ENCODE peak calls at places on chromosomes 11 and 22, in nine cellular contexts. I, M, S, O, Y, C, G, L and V are unnamed samples.

GRCh38 chr11:73285721-73286120 is 13.6 kb downstream of the P2RY6 start:
- DNase-seq in I (no peak), M (no peak), S (no peak), O (no peak), Y (no peak), C (no peak), G (no peak), L (no peak), V (no peak)

GRCh38 chr11:6925636-6926207 is 504 bp upstream of the ZNF215 start:
- DNase-seq in I (no peak), M (peak), S (peak), O (no peak), Y (no peak), C (no peak), G (peak), L (no peak), V (peak)

GRCh38 chr22:44587004-44587793 is 89.2 kb upstream of the RTL6 start:
- DNase-seq in I (no peak), M (no peak), S (no peak), O (peak), Y (peak), C (peak), G (peak), L (no peak), V (no peak)

GRCh38 chr11:94193288-94193687 is 64.6 kb downstream of the PANX1 start:
- DNase-seq in I (no peak), M (no peak), S (no peak), O (no peak), Y (peak), C (no peak), G (peak), L (no peak), V (peak)

GRCh38 chr11:97107604-97108003 is 717.8 kb downstream of the JRKL start:
- DNase-seq in I (no peak), M (no peak), S (no peak), O (no peak), Y (no peak), C (no peak), G (no peak), L (no peak), V (no peak)

GRCh38 chr22:49966716-49967332 is 6.3 kb downstream of the PIM3 start:
- DNase-seq in I (peak), M (no peak), S (peak), O (peak), Y (no peak), C (peak), G (no peak), L (peak), V (no peak)

GRCh38 chr22:24938741-24939341 is 7.7 kb downstream of the LHFPL7 start:
- DNase-seq in I (peak), M (peak), S (peak), O (no peak), Y (peak), C (no peak), G (peak), L (no peak), V (peak)

GRCh38 chr22:34004058-34004457 is 83.8 kb upstream of the LARGE1 start:
- DNase-seq in I (no peak), M (no peak), S (no peak), O (no peak), Y (no peak), C (no peak), G (no peak), L (no peak), V (no peak)

GRCh38 chr11:14969922-14970323 is 2.2 kb downstream of the CALCA start:
- DNase-seq in I (no peak), M (peak), S (peak), O (no peak), Y (no peak), C (no peak), G (no peak), L (no peak), V (peak)

GRCh38 chr11:72014761-72015320 is 16.1 kb downstream of the IL18BP start:
- DNase-seq in I (no peak), M (no peak), S (no peak), O (peak), Y (no peak), C (no peak), G (no peak), L (no peak), V (no peak)

GRCh38 chr22:30497466-30498150 is 7.9 kb downstream of the SEC14L4 start:
- DNase-seq in I (no peak), M (no peak), S (no peak), O (no peak), Y (no peak), C (no peak), G (no peak), L (no peak), V (no peak)

GRCh38 chr22:48853627-48854240 is 973.9 kb downstream of the BRD1 start:
- DNase-seq in I (peak), M (no peak), S (no peak), O (no peak), Y (no peak), C (no peak), G (no peak), L (no peak), V (no peak)

GRCh38 chr11:45209904-45210699 is 63.7 kb downstream of the PRDM11 start:
- DNase-seq in I (peak), M (peak), S (peak), O (no peak), Y (peak), C (peak), G (peak), L (peak), V (no peak)

GRCh38 chr22:48486163-48486957 is 1341.3 kb downstream of the BRD1 start:
- DNase-seq in I (peak), M (no peak), S (no peak), O (peak), Y (no peak), C (no peak), G (no peak), L (no peak), V (no peak)

GRCh38 chr22:48717076-48717810 is 1110.4 kb downstream of the BRD1 start:
- DNase-seq in I (no peak), M (no peak), S (no peak), O (no peak), Y (no peak), C (no peak), G (no peak), L (no peak), V (no peak)

GRCh38 chr11:126127284-126127845 is 64.7 kb upstream of the CDON start:
- DNase-seq in I (no peak), M (no peak), S (no peak), O (no peak), Y (no peak), C (no peak), G (no peak), L (no peak), V (no peak)

GRCh38 chr22:30425616-30426394 is at the start of gene MTFP1:
- DNase-seq in I (peak), M (peak), S (peak), O (peak), Y (no peak), C (peak), G (peak), L (peak), V (peak)

GRCh38 chr11:83006877-83007330 is 64.8 kb downstream of the RAB30 start:
- DNase-seq in I (no peak), M (no peak), S (no peak), O (no peak), Y (no peak), C (no peak), G (no peak), L (no peak), V (no peak)

GRCh38 chr11:22703040-22703439 is 36.6 kb downstream of the GAS2 start:
- DNase-seq in I (no peak), M (peak), S (no peak), O (no peak), Y (peak), C (no peak), G (peak), L (no peak), V (no peak)

GRCh38 chr11:74086242-74086884 is 77.5 kb upstream of the UCP3 start:
- DNase-seq in I (no peak), M (no peak), S (no peak), O (no peak), Y (no peak), C (no peak), G (no peak), L (no peak), V (no peak)

GRCh38 chr11:18578975-18579598 is 9.4 kb downstream of the UEVLD start:
- DNase-seq in I (peak), M (peak), S (no peak), O (no peak), Y (no peak), C (no peak), G (no peak), L (no peak), V (no peak)

GRCh38 chr11:75792997-75793800 is 21.8 kb upstream of the UVRAG start:
- DNase-seq in I (no peak), M (no peak), S (no peak), O (no peak), Y (no peak), C (no peak), G (no peak), L (no peak), V (no peak)

GRCh38 chr22:50282361-50283144 is 12.4 kb upstream of the MAPK11 start:
- DNase-seq in I (peak), M (no peak), S (no peak), O (no peak), Y (peak), C (peak), G (peak), L (no peak), V (peak)

GRCh38 chr11:46363455-46363920 is 16.2 kb downstream of the DGKZ start:
- DNase-seq in I (no peak), M (no peak), S (no peak), O (no peak), Y (no peak), C (no peak), G (peak), L (no peak), V (peak)
- TF ChIP-seq CTCF in I (no peak), M (no peak), S (no peak), O (no peak), Y (no peak), C (peak), G (peak), L (no peak), V (no peak)

GRCh38 chr11:36044636-36045035 is 100.8 kb downstream of the LDLRAD3 start:
- DNase-seq in I (no peak), M (no peak), S (no peak), O (no peak), Y (no peak), C (no peak), G (no peak), L (no peak), V (no peak)

GRCh38 chr11:36037031-36037430 is 93.2 kb downstream of the LDLRAD3 start:
- DNase-seq in I (no peak), M (no peak), S (no peak), O (no peak), Y (no peak), C (no peak), G (peak), L (peak), V (peak)

DNA sequence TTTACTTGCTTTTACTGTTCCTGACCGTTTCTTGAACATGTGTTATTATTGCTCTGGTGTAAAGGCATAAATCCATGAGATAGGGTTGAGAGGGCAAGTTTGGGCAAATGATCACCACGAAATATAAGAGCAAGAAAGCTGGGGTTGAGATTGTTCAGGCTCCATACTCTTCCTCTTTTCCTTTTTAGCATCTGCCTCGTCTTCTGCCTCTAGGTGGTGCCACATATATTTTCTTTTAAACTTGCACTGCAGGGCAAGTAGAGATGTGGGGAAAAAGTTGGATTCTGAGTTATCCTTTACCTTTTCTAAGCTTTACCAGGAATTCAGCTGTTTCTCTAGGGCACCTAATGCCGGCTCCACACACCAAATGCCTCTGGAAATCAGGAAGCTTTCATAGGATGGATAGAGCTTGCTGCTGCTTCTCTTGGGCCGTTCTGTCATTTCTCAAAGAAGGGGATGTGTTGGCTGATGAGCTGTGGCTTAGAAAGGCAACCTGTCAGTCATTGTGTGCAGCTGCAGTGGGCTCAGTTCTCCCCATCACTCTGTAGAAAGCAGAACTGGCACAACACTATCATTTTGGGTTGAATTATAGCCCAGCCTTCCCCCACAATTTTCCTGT is 98.2 kb downstream of the LDLRAD3 start:
- DNase-seq in I (no peak), M (peak), S (no peak), O (no peak), Y (no peak), C (no peak), G (peak), L (no peak), V (peak)
- TF ChIP-seq CTCF in I (no peak), M (peak), S (peak), O (no peak), Y (peak), C (peak), G (peak), L (no peak), V (peak)

GRCh38 chr11:67286621-67287333 is 2.3 kb upstream of the ANKRD13D start:
- DNase-seq in I (no peak), M (peak), S (no peak), O (no peak), Y (no peak), C (peak), G (no peak), L (peak), V (no peak)
- TF ChIP-seq CTCF in I (no peak), M (peak), S (no peak), O (no peak), Y (no peak), C (no peak), G (peak), L (no peak), V (no peak)

DNA sequence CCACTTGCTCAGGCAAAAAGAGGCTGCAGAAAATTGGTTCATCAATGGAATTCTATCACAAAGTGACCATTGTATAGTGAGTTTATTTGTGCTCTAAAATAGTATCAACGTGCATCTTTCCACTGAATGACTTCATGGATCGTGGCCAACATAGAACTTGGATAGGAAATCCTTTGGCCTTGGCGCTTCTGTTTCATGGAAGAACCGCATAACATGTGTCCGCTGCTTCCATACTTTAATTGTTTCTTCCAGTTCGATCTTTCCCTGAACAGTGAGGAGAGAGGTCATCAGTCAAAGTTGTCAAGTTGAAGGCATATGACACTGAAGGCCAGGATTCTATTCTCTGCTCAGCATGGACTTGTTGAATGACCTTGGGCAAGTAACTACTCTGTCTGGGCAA is 4.5 kb downstream of the NDUFA6 start:
- DNase-seq in I (no peak), M (no peak), S (no peak), O (peak), Y (no peak), C (no peak), G (no peak), L (no peak), V (no peak)
- TF ChIP-seq CTCF in I (no peak), M (no peak), S (no peak), O (no peak), Y (no peak), C (no peak), G (no peak), L (no peak), V (no peak)

GRCh38 chr11:257766-258493 is 20.3 kb upstream of the NLRP6 start:
- DNase-seq in I (no peak), M (no peak), S (no peak), O (no peak), Y (no peak), C (no peak), G (no peak), L (no peak), V (no peak)
- TF ChIP-seq CTCF in I (no peak), M (peak), S (no peak), O (no peak), Y (no peak), C (no peak), G (no peak), L (no peak), V (peak)

GRCh38 chr22:29029202-29030000 is 32.2 kb downstream of the C22orf31 start:
- DNase-seq in I (no peak), M (no peak), S (no peak), O (no peak), Y (no peak), C (no peak), G (no peak), L (no peak), V (no peak)
- TF ChIP-seq CTCF in I (no peak), M (no peak), S (no peak), O (no peak), Y (no peak), C (no peak), G (no peak), L (no peak), V (no peak)

DNA sequence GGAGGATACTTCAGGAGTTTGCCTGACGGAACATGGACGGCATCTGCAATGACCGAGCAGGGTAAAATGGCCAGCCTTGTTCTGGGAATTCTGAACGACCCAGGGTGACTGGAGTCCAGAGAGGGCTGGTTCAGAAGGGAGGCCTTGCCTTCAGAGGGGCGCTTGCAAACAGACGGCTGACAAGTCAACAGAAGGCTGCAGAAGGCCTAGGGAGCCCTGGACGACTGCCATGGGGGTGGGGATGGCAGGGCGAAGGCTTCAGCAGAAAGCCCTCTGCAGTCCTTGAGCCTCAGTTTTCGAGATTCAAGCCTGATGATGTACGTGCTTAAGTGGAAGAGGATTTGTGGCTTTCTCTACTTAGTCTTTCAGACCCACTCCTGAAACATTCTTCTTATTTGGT is 117.2 kb upstream of the TBCEL start:
- DNase-seq in I (no peak), M (no peak), S (no peak), O (no peak), Y (no peak), C (no peak), G (no peak), L (no peak), V (no peak)
- TF ChIP-seq CTCF in I (no peak), M (no peak), S (no peak), O (no peak), Y (no peak), C (no peak), G (no peak), L (no peak), V (no peak)

DNA sequence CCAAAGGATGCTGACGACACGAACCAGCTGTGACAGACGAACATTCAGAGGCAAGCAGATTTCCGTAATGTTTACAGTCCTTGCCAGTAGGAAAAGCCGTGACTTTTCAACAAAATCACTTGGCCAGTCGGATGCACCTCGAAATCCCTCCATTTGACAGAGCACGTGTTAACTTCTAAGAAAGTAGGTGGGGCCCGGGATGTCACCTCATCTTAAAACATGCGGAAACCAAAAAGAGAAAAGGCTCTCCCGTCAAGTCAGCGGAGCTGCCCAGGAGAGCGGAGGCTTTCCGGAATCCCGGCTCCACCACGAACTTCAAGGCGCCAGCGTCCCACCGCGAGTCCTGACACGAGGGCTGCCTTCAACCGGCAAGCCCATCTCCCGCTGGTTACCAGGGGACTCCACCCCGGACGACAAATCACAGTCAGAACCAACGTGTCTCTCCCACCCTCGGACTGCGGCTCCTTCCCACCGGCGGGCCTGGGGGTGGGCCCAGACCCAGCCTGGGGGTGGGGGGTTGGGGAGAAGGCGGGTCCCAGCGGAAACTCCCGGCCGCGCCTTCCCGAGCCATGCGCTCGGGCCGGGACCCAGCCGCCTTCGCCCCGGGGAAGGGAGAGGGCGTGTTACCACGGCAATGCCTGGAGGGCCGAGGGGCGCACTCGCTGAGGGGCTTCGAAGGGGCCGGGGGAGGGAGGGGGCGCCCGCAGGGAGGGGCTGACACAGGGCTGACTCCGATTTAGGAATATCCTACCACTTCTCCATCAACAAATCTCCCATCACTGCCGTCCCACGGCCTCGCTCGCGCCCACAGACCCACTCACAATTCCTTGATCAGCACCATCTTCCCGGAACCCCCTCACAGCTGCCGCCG is 470 bp downstream of the PITPNB start:
- DNase-seq in I (peak), M (peak), S (no peak), O (peak), Y (peak), C (peak), G (peak), L (peak), V (peak)
- TF ChIP-seq CTCF in I (no peak), M (no peak), S (no peak), O (no peak), Y (no peak), C (no peak), G (no peak), L (no peak), V (no peak)

GRCh38 chr11:46697723-46698122 is 2.7 kb downstream of the ARHGAP1 start:
- DNase-seq in I (no peak), M (no peak), S (no peak), O (no peak), Y (no peak), C (no peak), G (no peak), L (no peak), V (no peak)

GRCh38 chr11:46700251-46701077 is at the start of the genes ARHGAP1 and ZNF408:
- DNase-seq in I (peak), M (peak), S (peak), O (peak), Y (peak), C (peak), G (peak), L (peak), V (peak)

GRCh38 chr11:46698597-46698996 is 1.8 kb downstream of the ARHGAP1 start:
- DNase-seq in I (no peak), M (no peak), S (no peak), O (no peak), Y (no peak), C (no peak), G (no peak), L (no peak), V (no peak)

GRCh38 chr11:46697303-46697702 is 3.1 kb downstream of the ARHGAP1 start:
- DNase-seq in I (no peak), M (no peak), S (no peak), O (no peak), Y (no peak), C (no peak), G (no peak), L (no peak), V (peak)

GRCh38 chr11:46701078-46701654 is 335 bp downstream of the ZNF408 start:
- DNase-seq in I (no peak), M (peak), S (no peak), O (no peak), Y (no peak), C (no peak), G (no peak), L (no peak), V (no peak)
- TF ChIP-seq CTCF in I (no peak), M (no peak), S (no peak), O (no peak), Y (no peak), C (no peak), G (no peak), L (no peak), V (no peak)

DNA sequence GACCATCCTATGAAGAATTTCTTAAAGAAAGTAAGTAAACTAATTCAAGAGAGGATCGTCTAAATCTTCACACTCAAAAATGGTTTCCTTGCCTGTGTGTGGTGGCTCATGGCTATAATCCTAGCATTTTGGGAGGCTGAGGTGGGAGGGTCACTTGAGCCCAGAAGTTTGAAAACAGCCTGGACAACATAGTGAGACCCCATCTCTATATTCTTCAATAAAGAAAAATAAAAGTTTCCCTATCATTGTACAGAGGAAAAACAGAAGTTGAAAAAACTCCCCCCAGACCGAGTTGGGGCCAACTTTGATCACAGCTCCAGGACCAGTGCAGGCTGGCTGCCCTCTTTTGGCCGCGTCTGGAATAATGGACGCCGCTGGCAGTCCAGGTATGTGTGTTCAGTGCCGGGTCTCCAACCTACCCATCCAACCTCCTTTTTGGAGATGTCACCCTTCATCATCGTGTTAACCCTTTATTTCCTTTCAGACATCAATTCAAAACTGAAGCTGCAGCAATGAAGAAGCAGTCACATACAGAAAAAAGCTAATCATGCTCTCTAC is 3.0 kb downstream of the RPS25 start:
- DNase-seq in I (no peak), M (no peak), S (no peak), O (no peak), Y (no peak), C (no peak), G (no peak), L (no peak), V (no peak)
- TF ChIP-seq CTCF in I (no peak), M (peak), S (no peak), O (no peak), Y (peak), C (no peak), G (peak), L (no peak), V (peak)